ENCODE peak calls at places on chromosome 22, in nine cellular contexts. One of them, this sample, is unnamed.

GRCh38 chr22:23263651-23264555 is 83.6 kb downstream of the BCR start:
- DNase-seq in type B pancreatic cell: no peak
- DNase-seq in GM12865: no peak
- DNase-seq in nephron progenitor cell: no peak
- DNase-seq in thyroid gland: no peak
- DNase-seq in mucosa of descending colon: no peak
- DNase-seq in astrocyte of the cerebellum: no peak
- DNase-seq in IMR-90: no peak
- DNase-seq in fibroblast of lung: no peak
- DNase-seq in this sample: no peak

GRCh38 chr22:19290400-19291217 is 910 bp downstream of the CLTCL1 start:
- DNase-seq in IMR-90: no peak
- DNase-seq in GM12865: no peak
- DNase-seq in type B pancreatic cell: peak
- DNase-seq in fibroblast of lung: no peak
- DNase-seq in nephron progenitor cell: peak
- DNase-seq in astrocyte of the cerebellum: no peak
- DNase-seq in thyroid gland: no peak
- DNase-seq in mucosa of descending colon: peak
- DNase-seq in this sample: no peak

GRCh38 chr22:22816171-22816514 is 71.5 kb upstream of the IGLL5 start:
- DNase-seq in thyroid gland: no peak
- DNase-seq in GM12865: no peak
- DNase-seq in IMR-90: no peak
- DNase-seq in astrocyte of the cerebellum: no peak
- DNase-seq in fibroblast of lung: no peak
- DNase-seq in type B pancreatic cell: no peak
- DNase-seq in mucosa of descending colon: no peak
- DNase-seq in nephron progenitor cell: no peak
- DNase-seq in this sample: no peak

GRCh38 chr22:19430890-19431541 is 517 bp downstream of the HIRA start:
- DNase-seq in type B pancreatic cell: peak
- DNase-seq in mucosa of descending colon: peak
- DNase-seq in GM12865: peak
- DNase-seq in fibroblast of lung: peak
- DNase-seq in thyroid gland: peak
- DNase-seq in IMR-90: peak
- DNase-seq in nephron progenitor cell: no peak
- DNase-seq in astrocyte of the cerebellum: no peak
- DNase-seq in this sample: peak

GRCh38 chr22:50705219-50705691 is 32.6 kb downstream of the SHANK3 start:
- DNase-seq in fibroblast of lung: peak
- DNase-seq in type B pancreatic cell: peak
- DNase-seq in mucosa of descending colon: peak
- DNase-seq in GM12865: no peak
- DNase-seq in IMR-90: peak
- DNase-seq in astrocyte of the cerebellum: peak
- DNase-seq in nephron progenitor cell: peak
- DNase-seq in thyroid gland: peak
- DNase-seq in this sample: no peak

GRCh38 chr22:46350646-46351045 is 15.1 kb downstream of the TRMU start:
- DNase-seq in thyroid gland: no peak
- DNase-seq in type B pancreatic cell: no peak
- DNase-seq in astrocyte of the cerebellum: no peak
- DNase-seq in IMR-90: no peak
- DNase-seq in nephron progenitor cell: no peak
- DNase-seq in fibroblast of lung: no peak
- DNase-seq in mucosa of descending colon: no peak
- DNase-seq in GM12865: no peak
- DNase-seq in this sample: no peak

GRCh38 chr22:19289475-19290161 is 1.9 kb downstream of the CLTCL1 start:
- DNase-seq in astrocyte of the cerebellum: peak
- DNase-seq in nephron progenitor cell: no peak
- DNase-seq in mucosa of descending colon: no peak
- DNase-seq in type B pancreatic cell: peak
- DNase-seq in fibroblast of lung: peak
- DNase-seq in thyroid gland: no peak
- DNase-seq in GM12865: no peak
- DNase-seq in IMR-90: peak
- DNase-seq in this sample: no peak

GRCh38 chr22:45240810-45241631 is at the start of gene KIAA0930:
- DNase-seq in nephron progenitor cell: peak
- DNase-seq in mucosa of descending colon: peak
- DNase-seq in fibroblast of lung: peak
- DNase-seq in GM12865: peak
- DNase-seq in type B pancreatic cell: peak
- DNase-seq in astrocyte of the cerebellum: peak
- DNase-seq in IMR-90: peak
- DNase-seq in thyroid gland: peak
- DNase-seq in this sample: peak

GRCh38 chr22:47049078-47049609 is 286.7 kb downstream of the TBC1D22A start:
- DNase-seq in astrocyte of the cerebellum: no peak
- DNase-seq in fibroblast of lung: no peak
- DNase-seq in thyroid gland: no peak
- DNase-seq in IMR-90: no peak
- DNase-seq in GM12865: no peak
- DNase-seq in mucosa of descending colon: no peak
- DNase-seq in nephron progenitor cell: no peak
- DNase-seq in type B pancreatic cell: no peak
- DNase-seq in this sample: peak

GRCh38 chr22:27686534-27686933 is 115.0 kb downstream of the MN1 start:
- DNase-seq in thyroid gland: peak
- DNase-seq in type B pancreatic cell: no peak
- DNase-seq in mucosa of descending colon: peak
- DNase-seq in IMR-90: peak
- DNase-seq in fibroblast of lung: peak
- DNase-seq in astrocyte of the cerebellum: no peak
- DNase-seq in nephron progenitor cell: no peak
- DNase-seq in GM12865: no peak
- DNase-seq in this sample: no peak

GRCh38 chr22:35124674-35125219 is 58.8 kb downstream of the ISX start:
- DNase-seq in fibroblast of lung: no peak
- DNase-seq in type B pancreatic cell: no peak
- DNase-seq in IMR-90: no peak
- DNase-seq in thyroid gland: no peak
- DNase-seq in mucosa of descending colon: no peak
- DNase-seq in astrocyte of the cerebellum: no peak
- DNase-seq in GM12865: peak
- DNase-seq in nephron progenitor cell: no peak
- DNase-seq in this sample: no peak

GRCh38 chr22:43860126-43860525 is 2.2 kb downstream of the SULT4A1 start:
- DNase-seq in IMR-90: no peak
- DNase-seq in nephron progenitor cell: no peak
- DNase-seq in fibroblast of lung: no peak
- DNase-seq in type B pancreatic cell: no peak
- DNase-seq in thyroid gland: no peak
- DNase-seq in GM12865: no peak
- DNase-seq in astrocyte of the cerebellum: no peak
- DNase-seq in mucosa of descending colon: peak
- DNase-seq in this sample: no peak

GRCh38 chr22:47582067-47582466 is 819.6 kb downstream of the TBC1D22A start:
- DNase-seq in mucosa of descending colon: no peak
- DNase-seq in nephron progenitor cell: no peak
- DNase-seq in type B pancreatic cell: no peak
- DNase-seq in GM12865: no peak
- DNase-seq in thyroid gland: no peak
- DNase-seq in fibroblast of lung: no peak
- DNase-seq in IMR-90: no peak
- DNase-seq in astrocyte of the cerebellum: no peak
- DNase-seq in this sample: no peak

GRCh38 chr22:19535001-19535400 is 10.8 kb upstream of the CLDN5 start:
- DNase-seq in fibroblast of lung: no peak
- DNase-seq in IMR-90: no peak
- DNase-seq in mucosa of descending colon: no peak
- DNase-seq in type B pancreatic cell: no peak
- DNase-seq in GM12865: no peak
- DNase-seq in thyroid gland: no peak
- DNase-seq in astrocyte of the cerebellum: no peak
- DNase-seq in nephron progenitor cell: no peak
- DNase-seq in this sample: no peak

DNA sequence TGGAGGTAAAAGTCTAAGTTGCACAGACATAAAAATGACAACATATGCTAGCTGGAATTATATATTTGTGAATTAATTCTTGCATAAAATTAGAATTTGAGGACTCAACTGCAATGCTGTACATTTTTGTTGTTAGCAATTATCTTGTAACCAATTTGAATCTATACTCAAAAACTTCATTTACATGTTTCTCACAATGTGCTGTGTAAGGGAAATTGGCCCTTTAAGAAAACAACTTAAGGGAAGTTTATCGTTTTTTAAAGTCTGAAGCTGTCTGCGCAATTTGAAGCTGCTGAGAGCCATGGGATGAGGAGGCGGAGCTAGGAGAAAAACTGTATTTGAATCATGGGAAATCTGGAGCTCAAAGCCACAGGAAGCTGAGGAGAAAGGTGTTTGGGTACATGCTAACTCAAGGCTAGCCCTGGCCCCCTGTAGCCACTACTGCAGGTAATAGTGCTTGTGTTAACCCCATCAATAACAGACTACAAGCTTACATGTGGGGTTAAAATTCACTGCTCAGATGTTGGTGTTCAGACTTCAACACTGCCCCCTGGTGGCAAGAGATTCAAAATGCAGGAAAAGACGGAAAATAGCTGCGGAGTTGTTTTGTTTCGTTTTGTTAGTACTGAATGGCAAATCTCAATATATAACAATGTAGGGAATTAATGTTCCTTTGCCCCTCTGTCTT is 126.1 kb downstream of the BRD1 start:
- DNase-seq in thyroid gland: no peak
- DNase-seq in astrocyte of the cerebellum: no peak
- DNase-seq in mucosa of descending colon: no peak
- DNase-seq in fibroblast of lung: no peak
- DNase-seq in GM12865: no peak
- DNase-seq in nephron progenitor cell: no peak
- DNase-seq in IMR-90: no peak
- DNase-seq in type B pancreatic cell: peak
- DNase-seq in this sample: no peak
- TF ChIP-seq CTCF in thyroid gland: no peak
- TF ChIP-seq CTCF in astrocyte of the cerebellum: peak
- TF ChIP-seq CTCF in mucosa of descending colon: no peak
- TF ChIP-seq CTCF in fibroblast of lung: peak
- TF ChIP-seq CTCF in GM12865: peak
- TF ChIP-seq CTCF in nephron progenitor cell: peak
- TF ChIP-seq CTCF in IMR-90: no peak
- TF ChIP-seq CTCF in type B pancreatic cell: peak
- TF ChIP-seq CTCF in this sample: peak

GRCh38 chr22:33126881-33127280 is 68.7 kb upstream of the SYN3 start:
- DNase-seq in IMR-90: no peak
- DNase-seq in astrocyte of the cerebellum: no peak
- DNase-seq in fibroblast of lung: no peak
- DNase-seq in thyroid gland: no peak
- DNase-seq in mucosa of descending colon: no peak
- DNase-seq in GM12865: no peak
- DNase-seq in nephron progenitor cell: no peak
- DNase-seq in type B pancreatic cell: no peak
- DNase-seq in this sample: no peak
- TF ChIP-seq CTCF in IMR-90: no peak
- TF ChIP-seq CTCF in astrocyte of the cerebellum: no peak
- TF ChIP-seq CTCF in fibroblast of lung: no peak
- TF ChIP-seq CTCF in thyroid gland: no peak
- TF ChIP-seq CTCF in mucosa of descending colon: no peak
- TF ChIP-seq CTCF in GM12865: no peak
- TF ChIP-seq CTCF in nephron progenitor cell: peak
- TF ChIP-seq CTCF in type B pancreatic cell: peak
- TF ChIP-seq CTCF in this sample: no peak

GRCh38 chr22:26669060-26669481 is 11.7 kb downstream of the MIAT start:
- DNase-seq in mucosa of descending colon: no peak
- DNase-seq in astrocyte of the cerebellum: no peak
- DNase-seq in GM12865: peak
- DNase-seq in type B pancreatic cell: no peak
- DNase-seq in IMR-90: peak
- DNase-seq in thyroid gland: no peak
- DNase-seq in fibroblast of lung: peak
- DNase-seq in nephron progenitor cell: peak
- DNase-seq in this sample: no peak
- TF ChIP-seq CTCF in mucosa of descending colon: no peak
- TF ChIP-seq CTCF in astrocyte of the cerebellum: peak
- TF ChIP-seq CTCF in GM12865: peak
- TF ChIP-seq CTCF in type B pancreatic cell: peak
- TF ChIP-seq CTCF in IMR-90: peak
- TF ChIP-seq CTCF in thyroid gland: no peak
- TF ChIP-seq CTCF in fibroblast of lung: peak
- TF ChIP-seq CTCF in nephron progenitor cell: peak
- TF ChIP-seq CTCF in this sample: no peak

GRCh38 chr22:36901411-36902142 is 11.9 kb upstream of the CSF2RB start:
- DNase-seq in fibroblast of lung: no peak
- DNase-seq in GM12865: peak
- DNase-seq in type B pancreatic cell: no peak
- DNase-seq in astrocyte of the cerebellum: no peak
- DNase-seq in mucosa of descending colon: no peak
- DNase-seq in nephron progenitor cell: no peak
- DNase-seq in thyroid gland: no peak
- DNase-seq in IMR-90: no peak
- DNase-seq in this sample: peak

GRCh38 chr22:36899498-36899897 is 13.9 kb upstream of the CSF2RB start:
- DNase-seq in IMR-90: no peak
- DNase-seq in GM12865: no peak
- DNase-seq in astrocyte of the cerebellum: no peak
- DNase-seq in thyroid gland: no peak
- DNase-seq in type B pancreatic cell: no peak
- DNase-seq in mucosa of descending colon: no peak
- DNase-seq in fibroblast of lung: no peak
- DNase-seq in nephron progenitor cell: no peak
- DNase-seq in this sample: no peak

GRCh38 chr22:36900225-36900624 is 13.2 kb upstream of the CSF2RB start:
- DNase-seq in mucosa of descending colon: no peak
- DNase-seq in GM12865: peak
- DNase-seq in type B pancreatic cell: no peak
- DNase-seq in thyroid gland: no peak
- DNase-seq in nephron progenitor cell: no peak
- DNase-seq in astrocyte of the cerebellum: no peak
- DNase-seq in IMR-90: no peak
- DNase-seq in fibroblast of lung: no peak
- DNase-seq in this sample: no peak

GRCh38 chr22:36902143-36902911 is 11.1 kb upstream of the CSF2RB start:
- DNase-seq in astrocyte of the cerebellum: no peak
- DNase-seq in nephron progenitor cell: no peak
- DNase-seq in GM12865: no peak
- DNase-seq in fibroblast of lung: no peak
- DNase-seq in thyroid gland: no peak
- DNase-seq in type B pancreatic cell: no peak
- DNase-seq in mucosa of descending colon: no peak
- DNase-seq in IMR-90: no peak
- DNase-seq in this sample: no peak

GRCh38 chr22:36900880-36901279 is 12.5 kb upstream of the CSF2RB start:
- DNase-seq in GM12865: peak
- DNase-seq in IMR-90: no peak
- DNase-seq in astrocyte of the cerebellum: no peak
- DNase-seq in fibroblast of lung: no peak
- DNase-seq in thyroid gland: no peak
- DNase-seq in nephron progenitor cell: no peak
- DNase-seq in type B pancreatic cell: no peak
- DNase-seq in mucosa of descending colon: no peak
- DNase-seq in this sample: no peak
- TF ChIP-seq CTCF in GM12865: no peak
- TF ChIP-seq CTCF in IMR-90: no peak
- TF ChIP-seq CTCF in astrocyte of the cerebellum: no peak
- TF ChIP-seq CTCF in fibroblast of lung: no peak
- TF ChIP-seq CTCF in thyroid gland: no peak
- TF ChIP-seq CTCF in nephron progenitor cell: no peak
- TF ChIP-seq CTCF in type B pancreatic cell: no peak
- TF ChIP-seq CTCF in mucosa of descending colon: no peak
- TF ChIP-seq CTCF in this sample: no peak

GRCh38 chr22:25395468-25395867 is 169.0 kb upstream of the GRK3 start:
- DNase-seq in mucosa of descending colon: no peak
- DNase-seq in nephron progenitor cell: no peak
- DNase-seq in fibroblast of lung: no peak
- DNase-seq in thyroid gland: peak
- DNase-seq in astrocyte of the cerebellum: no peak
- DNase-seq in GM12865: no peak
- DNase-seq in type B pancreatic cell: no peak
- DNase-seq in IMR-90: no peak
- DNase-seq in this sample: no peak
- TF ChIP-seq CTCF in mucosa of descending colon: no peak
- TF ChIP-seq CTCF in nephron progenitor cell: no peak
- TF ChIP-seq CTCF in fibroblast of lung: no peak
- TF ChIP-seq CTCF in thyroid gland: no peak
- TF ChIP-seq CTCF in astrocyte of the cerebellum: no peak
- TF ChIP-seq CTCF in GM12865: no peak
- TF ChIP-seq CTCF in type B pancreatic cell: no peak
- TF ChIP-seq CTCF in IMR-90: no peak
- TF ChIP-seq CTCF in this sample: no peak